ENCODE peak calls at places on chromosomes 4 and X, in four cellular contexts. One of them, this sample, is unnamed.

GRCh38 chr4:153684182-153685073 is at the start of gene TLR2:
- DNase-seq in G401: no peak
- DNase-seq in activated B cell treated with CpG ODN at 0.5 μM for 24 hours: peak; percentile 66
- DNase-seq in mucosa of descending colon: peak; percentile 69
- DNase-seq in this sample: no peak

GRCh38 chrX:78886550-78886949 is 58.6 kb upstream of the P2RY10 start:
- DNase-seq in G401: no peak
- DNase-seq in activated B cell treated with CpG ODN at 0.5 μM for 24 hours: no peak
- DNase-seq in mucosa of descending colon: no peak
- DNase-seq in this sample: no peak

GRCh38 chr4:74640111-74640903 is 154.0 kb downstream of the BTC start:
- DNase-seq in G401: no peak
- DNase-seq in activated B cell treated with CpG ODN at 0.5 μM for 24 hours: no peak
- DNase-seq in mucosa of descending colon: no peak
- DNase-seq in this sample: peak; percentile 63

GRCh38 chr4:41644288-41644914 is 104.1 kb downstream of the PHOX2B start:
- DNase-seq in mucosa of descending colon: peak; percentile 83
- DNase-seq in G401: peak; percentile 57
- DNase-seq in activated B cell treated with CpG ODN at 0.5 μM for 24 hours: no peak
- DNase-seq in this sample: peak; percentile 14

GRCh38 chrX:50827996-50828395 is 14.0 kb upstream of the SHROOM4 start:
- DNase-seq in mucosa of descending colon: no peak
- DNase-seq in activated B cell treated with CpG ODN at 0.5 μM for 24 hours: no peak
- DNase-seq in G401: no peak
- DNase-seq in this sample: no peak

GRCh38 chr4:168713193-168713592 is 216.3 kb downstream of the PALLD start:
- DNase-seq in mucosa of descending colon: no peak
- DNase-seq in G401: no peak
- DNase-seq in activated B cell treated with CpG ODN at 0.5 μM for 24 hours: no peak
- DNase-seq in this sample: no peak

GRCh38 chr4:6498511-6499240 is 26.3 kb upstream of the PPP2R2C start:
- DNase-seq in mucosa of descending colon: no peak
- DNase-seq in activated B cell treated with CpG ODN at 0.5 μM for 24 hours: no peak
- DNase-seq in G401: no peak
- DNase-seq in this sample: no peak

GRCh38 chrX:79259073-79259689 is 108.0 kb downstream of the ITM2A start:
- DNase-seq in activated B cell treated with CpG ODN at 0.5 μM for 24 hours: no peak
- DNase-seq in mucosa of descending colon: peak; percentile 5
- DNase-seq in G401: no peak
- DNase-seq in this sample: no peak

GRCh38 chr4:164700471-164700870 is 53.5 kb upstream of the SMIM31 start:
- DNase-seq in G401: peak; percentile 19
- DNase-seq in activated B cell treated with CpG ODN at 0.5 μM for 24 hours: no peak
- DNase-seq in mucosa of descending colon: peak; percentile 35
- DNase-seq in this sample: no peak

GRCh38 chrX:115174548-115174947 is 14.7 kb upstream of the RBMXL3 start:
- DNase-seq in activated B cell treated with CpG ODN at 0.5 μM for 24 hours: no peak
- DNase-seq in G401: no peak
- DNase-seq in mucosa of descending colon: no peak
- DNase-seq in this sample: no peak

GRCh38 chr4:146398896-146399443 is 122.8 kb downstream of the SLC10A7 start:
- DNase-seq in G401: no peak
- DNase-seq in activated B cell treated with CpG ODN at 0.5 μM for 24 hours: no peak
- DNase-seq in mucosa of descending colon: no peak
- DNase-seq in this sample: no peak

GRCh38 chr4:163651761-163652160 is 157.3 kb downstream of the TMA16 start:
- DNase-seq in G401: no peak
- DNase-seq in activated B cell treated with CpG ODN at 0.5 μM for 24 hours: no peak
- DNase-seq in mucosa of descending colon: no peak
- DNase-seq in this sample: peak; percentile 14

GRCh38 chr4:126843492-126844067 is 789.2 kb upstream of the INTU start:
- DNase-seq in activated B cell treated with CpG ODN at 0.5 μM for 24 hours: no peak
- DNase-seq in G401: no peak
- DNase-seq in mucosa of descending colon: no peak
- DNase-seq in this sample: no peak

GRCh38 chr4:168208957-168209614 is 109.5 kb downstream of the DDX60 start:
- DNase-seq in activated B cell treated with CpG ODN at 0.5 μM for 24 hours: no peak
- DNase-seq in G401: no peak
- DNase-seq in mucosa of descending colon: peak; percentile 61
- DNase-seq in this sample: no peak

GRCh38 chr4:56606385-56606784 is 74.7 kb downstream of the HOPX start:
- DNase-seq in activated B cell treated with CpG ODN at 0.5 μM for 24 hours: no peak
- DNase-seq in G401: no peak
- DNase-seq in mucosa of descending colon: no peak
- DNase-seq in this sample: no peak

GRCh38 chr4:22471999-22472434 is 43.8 kb downstream of the ADGRA3 start:
- DNase-seq in mucosa of descending colon: no peak
- DNase-seq in activated B cell treated with CpG ODN at 0.5 μM for 24 hours: no peak
- DNase-seq in G401: no peak
- DNase-seq in this sample: no peak

GRCh38 chr4:158873795-158874359 is 105.1 kb downstream of the FNIP2 start:
- DNase-seq in activated B cell treated with CpG ODN at 0.5 μM for 24 hours: no peak
- DNase-seq in mucosa of descending colon: no peak
- DNase-seq in G401: no peak
- DNase-seq in this sample: peak; percentile 96

GRCh38 chr4:106898621-106899230 is 137.4 kb downstream of the DKK2 start:
- DNase-seq in mucosa of descending colon: peak; percentile 74
- DNase-seq in G401: peak; percentile 32
- DNase-seq in activated B cell treated with CpG ODN at 0.5 μM for 24 hours: no peak
- DNase-seq in this sample: peak; percentile 70

GRCh38 chr4:1002131-1002630 is 9.0 kb upstream of the SLC26A1 start:
- DNase-seq in G401: no peak
- DNase-seq in mucosa of descending colon: no peak
- DNase-seq in activated B cell treated with CpG ODN at 0.5 μM for 24 hours: no peak
- DNase-seq in this sample: no peak

GRCh38 chr4:177862541-177863176 is 420.4 kb upstream of the AGA start:
- DNase-seq in G401: no peak
- DNase-seq in mucosa of descending colon: no peak
- DNase-seq in activated B cell treated with CpG ODN at 0.5 μM for 24 hours: no peak
- DNase-seq in this sample: no peak

This sample was measured in brain microvascular endothelial cell.